ENCODE peak calls at places on chromosomes 11 and 22, in eight cellular contexts. Z is spleen, M is AG09309, D is fibroblast of mammary gland, Y is BE2C, R is astrocyte of the spinal cord, U is cardiac muscle cell, K is fibroblast of lung. A is an unnamed sample.

GRCh38 chr11:326592-326841 is 5.9 kb upstream of the IFITM3 start:
- DNase-seq in Z (no peak), M (no peak), D (no peak), Y (no peak), R (no peak), U (no peak), K (no peak), A (no peak)

GRCh38 chr11:122723576-122723975 is 68.1 kb downstream of the UBASH3B start:
- DNase-seq in Z (no peak), M (no peak), D (no peak), Y (no peak), R (peak), U (no peak), K (peak), A (no peak)

GRCh38 chr22:29512031-29512430 is 32.0 kb downstream of the NEFH start:
- DNase-seq in Z (peak), M (no peak), D (no peak), Y (no peak), R (no peak), U (no peak), K (no peak), A (no peak)

GRCh38 chr11:45560935-45561330 is 104.5 kb downstream of the CHST1 start:
- DNase-seq in Z (no peak), M (no peak), D (no peak), Y (peak), R (no peak), U (no peak), K (no peak), A (no peak)

GRCh38 chr11:57316017-57316416 is 8.7 kb downstream of the TNKS1BP1 start:
- DNase-seq in Z (peak), M (no peak), D (peak), Y (no peak), R (no peak), U (no peak), K (no peak), A (no peak)

GRCh38 chr11:78313181-78313788 is 104.3 kb downstream of the GAB2 start:
- DNase-seq in Z (no peak), M (peak), D (peak), Y (no peak), R (peak), U (peak), K (peak), A (no peak)

GRCh38 chr11:115324569-115325432 is 179.4 kb downstream of the CADM1 start:
- DNase-seq in Z (no peak), M (peak), D (peak), Y (peak), R (peak), U (peak), K (peak), A (peak)

GRCh38 chr22:46985507-46985882 is 223.0 kb downstream of the TBC1D22A start:
- DNase-seq in Z (no peak), M (no peak), D (peak), Y (no peak), R (no peak), U (no peak), K (no peak), A (no peak)

GRCh38 chr22:32080904-32081303 is 37.8 kb downstream of the SLC5A1 start:
- DNase-seq in Z (no peak), M (peak), D (peak), Y (peak), R (peak), U (peak), K (peak), A (no peak)

GRCh38 chr11:128334311-128335044 is 252.9 kb downstream of the ETS1 start:
- DNase-seq in Z (peak), M (no peak), D (no peak), Y (no peak), R (peak), U (peak), K (peak), A (peak)

GRCh38 chr11:47285969-47286770 is 16.2 kb downstream of the MADD start:
- DNase-seq in Z (no peak), M (no peak), D (no peak), Y (no peak), R (no peak), U (no peak), K (no peak), A (no peak)

GRCh38 chr11:70887428-70887827 is 364.9 kb downstream of the SHANK2 start:
- DNase-seq in Z (no peak), M (no peak), D (no peak), Y (no peak), R (no peak), U (no peak), K (no peak), A (no peak)

GRCh38 chr11:113279591-113279990 is 34.8 kb upstream of the TTC12 start:
- DNase-seq in Z (no peak), M (no peak), D (no peak), Y (no peak), R (no peak), U (no peak), K (no peak), A (no peak)

GRCh38 chr11:62399868-62400245 is 19.0 kb upstream of the SCGB1A1 start:
- DNase-seq in Z (peak), M (no peak), D (no peak), Y (no peak), R (no peak), U (no peak), K (no peak), A (no peak)

GRCh38 chr22:37225481-37225880 is 13.2 kb upstream of the SSTR3 start:
- DNase-seq in Z (peak), M (no peak), D (no peak), Y (no peak), R (no peak), U (no peak), K (peak), A (no peak)

GRCh38 chr11:86442420-86442819 is 67.7 kb downstream of the CCDC81 start:
- DNase-seq in Z (no peak), M (no peak), D (peak), Y (no peak), R (no peak), U (no peak), K (peak), A (no peak)

GRCh38 chr11:19253149-19253540 is 12.4 kb upstream of the E2F8 start:
- DNase-seq in Z (no peak), M (no peak), D (peak), Y (no peak), R (no peak), U (peak), K (no peak), A (no peak)

GRCh38 chr11:35160902-35161585 is 22.1 kb downstream of the CD44 start:
- DNase-seq in Z (no peak), M (no peak), D (no peak), Y (no peak), R (no peak), U (no peak), K (no peak), A (no peak)

GRCh38 chr11:3090096-3090901 is 33.1 kb upstream of the CARS1 start:
- DNase-seq in Z (no peak), M (no peak), D (no peak), Y (no peak), R (no peak), U (no peak), K (no peak), A (no peak)

GRCh38 chr11:25691959-25692358 is 640.0 kb upstream of the ANO3 start:
- DNase-seq in Z (no peak), M (no peak), D (no peak), Y (no peak), R (no peak), U (no peak), K (no peak), A (no peak)
- TF ChIP-seq CTCF in Z (no peak), M (no peak), D (no peak), Y (no peak), R (no peak), U (no peak), K (no peak), A (no peak)

GRCh38 chr11:66043008-66043906 is 5.7 kb downstream of the GAL3ST3 start:
- DNase-seq in Z (peak), M (no peak), D (no peak), Y (no peak), R (no peak), U (no peak), K (no peak), A (no peak)
- H3K4me3 ChIP-seq in Z (no peak), M (no peak), D (no peak), Y (no peak), R (no peak), U (no peak), K (no peak), A (no peak)

DNA sequence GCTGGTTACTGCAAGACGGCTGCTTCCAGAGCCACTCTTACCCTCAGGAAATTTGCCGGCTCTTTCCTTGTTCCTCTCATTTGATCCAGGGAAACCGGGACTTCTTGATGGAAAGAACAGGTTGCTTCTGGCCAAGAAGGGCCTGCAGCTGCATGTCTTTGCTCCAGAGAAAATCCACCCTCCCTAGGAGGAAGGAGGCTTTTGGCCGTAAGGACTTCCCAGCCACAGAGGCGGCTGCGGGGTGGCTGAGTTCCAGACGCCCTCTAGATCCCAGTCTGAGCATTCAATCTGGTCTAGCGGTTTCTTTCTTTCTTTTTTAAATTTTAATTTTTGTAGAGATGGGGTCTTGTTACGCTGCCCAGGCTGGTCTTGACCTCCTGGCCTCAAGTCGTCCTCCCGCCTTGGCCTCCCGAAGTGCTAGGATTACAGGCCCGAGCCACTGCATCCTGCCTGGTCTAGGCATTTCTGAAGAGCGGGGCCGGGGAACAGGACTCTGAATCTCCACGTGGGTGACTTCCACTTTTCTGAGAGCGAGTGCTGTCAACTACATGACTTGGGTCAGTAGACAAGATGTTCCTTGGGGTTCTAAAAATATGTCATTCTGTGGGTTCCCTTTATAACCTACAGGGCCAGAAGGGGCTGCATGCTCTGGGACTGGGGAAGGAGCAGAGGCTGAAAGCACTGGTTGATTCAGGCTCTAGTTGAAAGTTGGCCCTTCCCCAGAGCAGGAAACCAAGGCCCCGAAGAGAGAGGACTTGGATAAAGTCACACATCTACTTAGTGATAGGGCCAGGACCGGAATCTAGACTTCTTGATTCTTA is 9.7 kb downstream of the ADAMTS15 start:
- DNase-seq in Z (no peak), M (no peak), D (no peak), Y (no peak), R (no peak), U (peak), K (no peak), A (peak)
- TF ChIP-seq CTCF in Z (no peak), M (no peak), D (no peak), Y (no peak), R (no peak), U (no peak), K (no peak), A (no peak)

GRCh38 chr11:110094298-110095073 is 1.3 kb downstream of the ZC3H12C start:
- DNase-seq in Z (no peak), M (no peak), D (no peak), Y (no peak), R (no peak), U (no peak), K (no peak), A (no peak)

GRCh38 chr11:110091995-110092576 is 1.1 kb upstream of the ZC3H12C start:
- DNase-seq in Z (no peak), M (no peak), D (peak), Y (no peak), R (peak), U (no peak), K (no peak), A (no peak)

GRCh38 chr11:110093407-110094297 is 460 bp downstream of the ZC3H12C start:
- DNase-seq in Z (peak), M (no peak), D (peak), Y (peak), R (peak), U (peak), K (peak), A (peak)

GRCh38 chr11:110090466-110091026 is 2.6 kb upstream of the ZC3H12C start:
- DNase-seq in Z (no peak), M (no peak), D (no peak), Y (no peak), R (no peak), U (no peak), K (no peak), A (no peak)

GRCh38 chr11:110092577-110093406 is at the start of gene ZC3H12C:
- DNase-seq in Z (peak), M (no peak), D (peak), Y (peak), R (peak), U (peak), K (peak), A (peak)
- H3K4me3 ChIP-seq in Z (peak), M (peak), D (peak), Y (peak), R (peak), U (peak), K (peak), A (peak)

DNA sequence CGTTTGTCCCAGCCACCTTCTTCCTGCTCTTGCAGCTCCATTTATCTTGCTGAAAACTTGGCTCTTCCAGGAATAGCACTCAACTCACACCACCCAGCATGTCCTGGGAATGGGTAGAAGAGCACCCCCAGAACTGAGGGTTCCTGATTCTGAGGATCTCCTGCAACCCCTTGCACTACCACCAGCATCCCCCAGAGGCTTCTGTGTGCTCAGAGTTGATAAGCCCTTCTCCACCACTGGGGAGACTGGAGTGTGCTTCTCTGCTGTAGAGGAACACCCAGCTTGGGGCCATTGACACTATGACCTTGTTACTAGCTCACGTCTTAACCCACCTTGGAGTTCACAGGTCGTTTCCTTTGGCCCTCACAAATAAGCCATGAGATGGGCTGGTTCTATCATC is 121.0 kb downstream of the GRIK4 start:
- DNase-seq in Z (no peak), M (no peak), D (no peak), Y (no peak), R (no peak), U (no peak), K (no peak), A (no peak)
- TF ChIP-seq CTCF in Z (no peak), M (no peak), D (peak), Y (peak), R (peak), U (peak), K (peak), A (no peak)

DNA sequence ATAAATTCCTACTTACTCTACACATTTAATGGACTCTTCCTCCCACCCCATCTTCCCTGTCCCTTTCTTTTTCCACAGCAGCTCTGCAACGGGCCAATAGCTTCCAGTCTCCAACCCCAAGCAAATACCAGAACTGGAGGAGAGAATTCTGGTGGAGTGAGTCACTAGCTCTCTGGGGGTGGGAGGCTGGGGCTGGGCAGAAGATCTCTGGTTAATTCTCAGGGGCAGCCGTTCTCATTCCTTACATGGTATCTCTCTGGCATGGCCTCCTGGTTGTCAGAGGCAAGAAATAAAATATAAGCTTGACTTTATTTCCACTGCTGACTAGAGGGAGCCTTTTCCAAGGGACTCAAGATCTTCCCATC is 90.4 kb upstream of the PARVA start:
- DNase-seq in Z (no peak), M (peak), D (peak), Y (peak), R (peak), U (peak), K (peak), A (no peak)
- H3K4me3 ChIP-seq in Z (no peak), M (peak), D (peak), Y (no peak), R (peak), U (no peak), K (peak), A (no peak)

GRCh38 chr11:14643697-14644395 is at the start of gene PDE3B:
- DNase-seq in Z (peak), M (no peak), D (peak), Y (peak), R (peak), U (peak), K (peak), A (peak)
- TF ChIP-seq CTCF in Z (no peak), M (no peak), D (no peak), Y (no peak), R (peak), U (no peak), K (no peak), A (no peak)

A was measured in heart right ventricle.